ENCODE peak calls at places on chromosomes 1 and 21, in five cellular contexts. N, M, K, J and C are unnamed samples.

GRCh38 chr1:25520446-25521061 is 22.9 kb upstream of the LDLRAP1 start:
- DNase-seq in J (peak), K (peak), M (peak), N (no peak), C (peak)

GRCh38 chr1:234214911-234215892 is 158.1 kb upstream of the COA6 start:
- DNase-seq in N (no peak), J (peak), M (no peak), K (no peak), C (no peak)

GRCh38 chr1:15966081-15966955 is 9.6 kb downstream of the ZBTB17 start:
- DNase-seq in M (no peak), K (peak), N (peak), J (no peak), C (peak)

GRCh38 chr1:192756847-192757246 is 52.0 kb upstream of the RGS2 start:
- DNase-seq in N (no peak), J (peak), M (no peak), K (no peak), C (no peak)

GRCh38 chr1:174967845-174968705 is 31.7 kb upstream of the CACYBP start:
- DNase-seq in M (no peak), K (no peak), J (no peak), N (no peak), C (no peak)

GRCh38 chr1:156896490-156897033 is 3.0 kb downstream of the PEAR1 start:
- DNase-seq in M (no peak), J (no peak), N (no peak), K (peak), C (peak)

GRCh38 chr1:171563675-171564074 is 58.4 kb upstream of the MYOCOS start:
- DNase-seq in K (no peak), N (no peak), J (no peak), M (no peak), C (peak)

GRCh38 chr1:9106286-9106685 is 22.6 kb downstream of the GPR157 start:
- DNase-seq in M (no peak), K (no peak), N (no peak), J (no peak), C (no peak)

GRCh38 chr1:3375256-3375655 is 79.2 kb upstream of the ARHGEF16 start:
- DNase-seq in K (no peak), J (no peak), N (no peak), M (no peak), C (no peak)

DNA sequence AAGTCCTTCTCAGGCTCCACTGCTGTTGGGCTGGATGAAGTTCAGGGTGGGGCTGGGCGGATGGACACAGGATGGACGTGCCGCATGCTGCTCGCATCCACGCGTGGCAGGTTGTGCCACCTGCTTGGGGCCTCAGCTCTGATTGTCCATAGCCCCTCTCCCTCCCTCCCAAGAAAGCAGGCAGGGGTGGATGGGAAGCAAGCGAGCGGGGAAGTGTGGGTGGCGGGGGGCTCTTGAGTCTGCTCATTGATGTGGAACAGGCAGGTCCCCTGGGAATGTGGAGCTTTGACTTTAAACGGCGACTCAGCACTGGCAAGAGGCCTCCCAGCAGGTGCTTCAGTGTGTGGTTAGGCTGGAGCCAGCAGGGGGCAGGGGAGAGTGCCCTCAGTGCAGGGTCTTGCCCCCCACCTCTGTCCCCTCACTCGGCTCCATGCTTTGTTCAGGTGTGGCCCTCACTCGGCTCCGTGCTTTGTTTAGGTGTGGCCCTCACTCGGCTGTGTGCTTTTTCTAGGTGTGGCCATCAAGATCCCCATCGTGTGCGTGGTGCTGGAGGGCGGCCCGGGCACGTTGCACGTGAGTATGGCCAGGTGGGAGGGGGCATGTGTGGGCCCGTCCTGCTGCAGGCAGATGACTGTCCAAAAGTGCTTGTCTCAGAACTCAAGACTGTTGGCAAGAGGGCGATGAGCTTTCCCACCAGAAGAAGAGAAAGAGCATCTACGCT is 23.9 kb downstream of the TRPM2 start:
- DNase-seq in J (no peak), M (no peak), N (no peak), K (no peak), C (no peak)
- TF ChIP-seq CTCF in J (no peak), M (no peak), N (no peak), K (no peak), C (no peak)

DNA sequence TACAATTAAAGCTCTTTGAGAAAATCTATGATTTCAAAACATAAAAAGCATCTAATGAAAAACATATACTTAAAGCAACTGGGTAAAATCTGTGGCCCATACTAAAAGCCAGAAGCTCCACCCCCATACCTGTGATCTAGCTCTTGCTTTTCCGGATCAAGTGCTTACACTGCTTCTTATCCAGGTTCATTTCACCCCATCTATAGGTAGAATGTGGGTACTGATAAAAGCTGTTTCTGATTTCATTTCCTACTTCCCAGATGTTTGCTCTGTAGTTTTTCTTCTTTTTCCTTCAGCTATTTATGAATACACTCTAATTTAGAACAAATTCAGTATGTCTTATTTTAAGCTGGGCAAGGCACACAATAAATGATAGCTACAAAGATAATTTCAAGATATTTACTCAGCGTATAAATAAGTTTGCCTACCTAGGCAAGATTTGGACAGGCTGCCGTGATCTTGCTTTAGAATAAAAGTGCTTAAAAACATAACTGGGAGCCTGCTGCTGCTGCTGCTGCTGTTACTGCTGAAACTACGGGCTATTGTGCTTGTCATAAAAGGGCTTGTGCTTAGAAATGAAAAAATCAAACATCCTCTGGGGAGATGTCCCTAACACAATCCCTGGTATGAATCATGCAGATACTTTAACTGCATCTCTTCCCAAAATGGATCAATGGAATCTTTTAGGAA is 2.1 kb downstream of the SIPA1L2 start:
- DNase-seq in M (no peak), J (peak), N (peak), K (peak), C (peak)
- H3K4me3 ChIP-seq in M (peak), J (no peak), N (no peak), K (peak), C (peak)

DNA sequence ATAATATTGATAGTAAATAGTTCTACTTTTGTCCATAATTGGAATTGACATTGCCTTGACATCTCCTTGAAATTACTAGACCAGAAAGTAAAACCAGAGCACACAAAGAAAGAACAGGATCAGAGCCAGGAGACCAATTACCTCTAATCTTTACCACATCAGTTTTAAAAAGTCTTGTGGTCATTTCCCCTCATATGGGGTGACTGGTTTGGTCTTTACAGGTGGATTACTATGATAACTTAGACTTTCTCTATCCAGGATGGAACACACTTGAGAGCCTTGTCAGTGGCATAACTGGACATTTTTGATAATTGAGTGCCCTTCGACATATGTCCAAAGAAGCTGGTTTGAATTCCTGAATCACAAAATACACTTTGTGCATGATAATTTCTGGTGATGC is 1148.1 kb upstream of the NCAM2 start:
- DNase-seq in J (no peak), N (no peak), M (no peak), K (no peak), C (no peak)
- TF ChIP-seq CTCF in J (no peak), N (no peak), M (no peak), K (no peak), C (no peak)

DNA sequence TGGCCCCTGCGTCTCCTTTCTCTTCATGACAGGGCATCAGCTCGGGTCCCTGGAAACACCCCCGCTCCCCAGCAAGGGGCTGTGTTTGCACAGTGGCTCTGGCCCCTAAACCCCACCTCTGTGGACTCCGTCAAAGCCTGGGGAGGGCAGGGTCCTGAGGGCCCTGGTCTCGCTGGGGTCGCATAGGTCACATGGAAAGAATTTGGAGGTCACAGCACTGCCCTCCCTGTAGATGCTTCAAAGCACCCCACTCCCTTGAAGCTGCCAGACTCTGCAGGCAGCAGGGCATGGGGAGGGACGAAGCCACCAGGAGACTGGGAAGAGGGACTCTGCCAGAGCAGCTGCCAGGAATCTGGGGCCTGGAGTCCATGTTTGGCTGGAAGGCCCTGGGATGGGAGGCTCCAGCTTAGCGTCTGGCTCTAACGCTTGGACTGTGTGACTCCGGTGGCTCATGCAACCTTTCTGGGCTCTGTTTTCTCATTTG is 36.6 kb upstream of the ECE1 start:
- DNase-seq in N (no peak), K (no peak), M (peak), J (no peak), C (no peak)
- H3K4me3 ChIP-seq in N (no peak), K (no peak), M (no peak), J (no peak), C (no peak)

DNA sequence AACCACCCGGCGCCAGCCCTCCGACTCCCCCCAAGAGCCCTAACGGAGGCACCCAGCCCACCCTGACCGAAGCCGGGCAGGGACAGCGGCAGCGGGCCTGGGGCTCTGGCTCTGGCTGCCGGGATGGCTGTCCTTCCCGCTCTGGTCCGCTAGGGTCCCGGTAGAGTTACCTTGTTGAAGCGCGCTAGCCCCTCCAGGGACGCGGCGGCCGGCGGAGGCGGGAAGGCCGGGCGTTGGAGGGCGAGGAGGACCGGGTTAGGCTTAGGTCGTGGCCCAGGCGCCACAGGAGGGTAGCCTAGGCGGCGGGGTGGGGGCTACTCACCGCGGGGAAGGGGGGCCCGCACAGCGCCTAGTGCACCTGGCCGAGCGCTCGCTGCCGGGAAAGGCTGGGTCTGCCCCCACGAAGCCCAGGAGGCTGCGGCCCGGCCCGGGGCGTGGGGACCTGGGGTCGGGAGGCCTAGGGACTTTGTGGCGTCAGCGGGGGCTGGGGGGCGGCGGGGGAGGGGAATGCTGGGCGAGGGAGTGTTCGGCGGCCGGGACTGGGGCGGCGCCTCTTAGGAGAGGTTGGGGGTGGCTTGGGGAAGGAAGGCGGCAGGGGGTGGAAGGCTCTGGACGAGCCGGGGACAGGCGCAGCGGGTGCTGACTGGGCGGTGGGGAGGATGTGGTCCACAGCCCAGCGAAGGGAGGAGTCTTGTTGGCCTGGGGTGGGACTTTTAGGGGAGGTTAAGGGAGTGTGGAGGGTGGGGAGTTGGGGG is at the start of gene TRIM17:
- DNase-seq in M (no peak), K (peak), J (peak), N (no peak), C (peak)
- TF ChIP-seq CTCF in M (peak), K (peak), J (peak), N (no peak), C (peak)

GRCh38 chr1:239707615-239708014 is 321.2 kb downstream of the CHRM3 start:
- DNase-seq in K (no peak), M (no peak), J (no peak), N (no peak), C (no peak)
- H3K4me3 ChIP-seq in K (no peak), M (no peak), J (no peak), N (no peak), C (no peak)

DNA sequence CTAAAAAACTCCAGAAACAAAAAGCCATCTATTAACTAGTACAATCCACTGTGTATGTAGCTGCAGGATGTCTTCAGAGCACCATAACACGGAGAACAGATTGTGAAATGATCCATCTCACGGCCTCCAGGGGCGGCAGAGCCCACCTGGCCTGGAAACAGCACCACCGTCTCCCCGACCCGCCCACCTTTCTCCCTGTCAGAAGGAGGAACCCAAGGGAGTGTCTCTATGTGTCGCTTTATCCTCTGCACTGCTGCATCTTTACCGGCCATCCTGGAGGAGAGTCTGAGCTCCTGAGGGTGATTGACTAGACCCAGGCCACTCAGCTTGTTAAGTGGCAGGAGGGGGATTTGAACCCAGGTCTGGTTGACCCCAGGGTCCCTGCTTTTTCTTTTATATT is 405.0 kb downstream of the MATN1 start:
- DNase-seq in K (no peak), M (no peak), N (no peak), J (no peak), C (no peak)
- TF ChIP-seq CTCF in K (no peak), M (no peak), N (no peak), J (no peak), C (no peak)